ENCODE peak calls at places on chromosomes 4 and X, in eight cellular contexts. T, O, G, M, J, X, R and H are unnamed samples.

GRCh38 chr4:83548151-83548905 is 12.4 kb downstream of the GPAT3 start:
- DNase-seq in T (peak; percentile 85), J (no peak), R (peak; percentile 97), O (peak; percentile 97), X (peak; percentile 58), M (no peak), G (peak; percentile 75), H (peak; percentile 10)

GRCh38 chr4:123621072-123621705 is 224.6 kb downstream of the SPRY1 start:
- DNase-seq in R (peak; percentile 46), T (no peak), X (no peak), J (no peak), M (no peak), G (peak; percentile 76), O (peak; percentile 71), H (no peak)

GRCh38 chrX:72306085-72306801 is 529 bp upstream of the CITED1 start:
- DNase-seq in R (no peak), J (peak; percentile 39), T (no peak), G (no peak), X (no peak), M (peak; percentile 75), O (no peak), H (no peak)

GRCh38 chr4:64068096-64068495 is 341.2 kb downstream of the TECRL start:
- DNase-seq in T (no peak), R (no peak), M (no peak), G (no peak), X (no peak), J (no peak), O (no peak), H (no peak)

GRCh38 chr4:74223801-74224200 is 65.9 kb downstream of the MTHFD2L start:
- DNase-seq in R (peak; percentile 94), M (no peak), G (no peak), T (no peak), J (no peak), O (no peak), X (no peak), H (no peak)

GRCh38 chr4:174604198-174604597 is 81.9 kb upstream of the HPGD start:
- DNase-seq in X (no peak), R (peak; percentile 63), G (no peak), T (peak; percentile 8), M (no peak), J (no peak), O (no peak), H (no peak)

GRCh38 chrX:22534643-22535042 is 261.9 kb downstream of the CBLL2 start:
- DNase-seq in T (peak; percentile 1), R (peak; percentile 90), G (no peak), O (peak; percentile 64), J (no peak), M (no peak), X (no peak), H (no peak)

GRCh38 chr4:164467493-164467892 is 286.4 kb upstream of the SMIM31 start:
- DNase-seq in O (no peak), X (no peak), G (no peak), T (no peak), J (no peak), M (no peak), R (no peak), H (no peak)

GRCh38 chr4:140839888-140840790 is 84.0 kb upstream of the TBC1D9 start:
- DNase-seq in J (no peak), M (no peak), T (no peak), X (no peak), G (no peak), O (peak; percentile 3), R (no peak), H (no peak)

GRCh38 chr4:6926681-6927478 is 17.3 kb downstream of the TBC1D14 start:
- DNase-seq in G (no peak), J (no peak), O (no peak), R (no peak), T (no peak), X (peak; percentile 77), M (no peak), H (no peak)

GRCh38 chr4:157052429-157053040 is 23.4 kb upstream of the GLRB start:
- DNase-seq in R (no peak), G (no peak), M (no peak), X (no peak), J (no peak), T (no peak), O (no peak), H (no peak)

GRCh38 chr4:4697584-4697983 is 155.7 kb upstream of the STX18 start:
- DNase-seq in G (no peak), X (no peak), T (no peak), O (no peak), M (no peak), R (no peak), J (no peak), H (no peak)

GRCh38 chr4:131427000-131427399 is 1722.1 kb upstream of the PCDH10 start:
- DNase-seq in G (no peak), J (no peak), T (no peak), R (no peak), X (no peak), O (no peak), M (no peak), H (no peak)

GRCh38 chr4:131426023-131426758 is 1722.9 kb upstream of the PCDH10 start:
- DNase-seq in X (no peak), J (no peak), M (no peak), G (no peak), R (no peak), O (no peak), T (no peak), H (no peak)

DNA sequence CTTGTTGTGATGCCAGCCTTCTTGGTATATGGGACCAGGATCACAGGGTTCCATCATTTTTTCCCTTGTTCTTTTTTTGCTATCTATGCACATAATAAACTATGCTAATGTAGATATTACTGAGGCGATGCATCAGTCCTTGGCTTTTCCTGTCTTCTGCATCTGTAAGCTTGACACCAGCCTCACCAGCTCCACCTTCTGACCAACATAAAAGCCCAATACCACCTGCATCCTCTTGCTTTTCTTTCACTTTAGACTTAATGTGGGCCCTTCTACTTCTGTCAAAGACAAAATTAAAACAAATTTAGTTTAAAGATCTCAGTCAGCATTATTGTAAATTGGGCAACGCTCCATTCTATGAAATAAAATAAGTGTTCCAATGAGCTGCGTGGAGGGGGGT is 1718.8 kb upstream of the PCDH10 start:
- DNase-seq in O (no peak), T (no peak), G (no peak), J (no peak), M (no peak), X (no peak), R (no peak), H (no peak)
- H3K4me3 ChIP-seq in O (no peak overlapping the region), T (no peak overlapping the region), G (no peak overlapping the region), J (no peak overlapping the region), M (no peak overlapping the region), X (no peak overlapping the region), R (no peak overlapping the region), H (no peak overlapping the region)

DNA sequence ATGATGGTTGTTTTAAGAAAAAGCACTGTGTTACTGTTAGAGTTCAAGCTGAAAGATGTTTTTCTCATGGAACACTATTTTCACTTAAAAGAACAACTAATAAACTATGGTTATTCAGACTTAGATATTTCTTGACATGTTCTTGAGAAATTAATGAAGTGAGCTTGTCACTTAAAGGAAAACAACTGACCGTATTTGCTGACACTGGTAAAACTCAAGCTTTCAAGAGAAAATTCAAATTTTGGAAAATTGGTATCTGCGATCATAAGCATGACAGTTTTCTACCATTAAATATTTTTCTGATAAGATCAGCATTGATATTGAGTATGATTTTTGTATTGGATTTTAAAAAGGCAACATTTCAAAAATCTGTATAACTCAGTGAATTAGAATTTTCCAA is 549.5 kb upstream of the ACTRT1 start:
- DNase-seq in X (no peak), M (no peak), J (no peak), O (no peak), G (no peak), R (no peak), T (no peak), H (no peak)
- H3K4me3 ChIP-seq in X (no peak overlapping the region), M (no peak overlapping the region), J (no peak overlapping the region), O (no peak overlapping the region), G (no peak overlapping the region), R (no peak overlapping the region), T (no peak overlapping the region), H (no peak overlapping the region)

GRCh38 chrX:134797390-134797700 is 139.1 kb upstream of the PLAC1 start:
- DNase-seq in T (no peak), X (no peak), G (no peak), R (no peak), J (no peak), M (no peak), O (no peak), H (no peak)

GRCh38 chrX:134792077-134792476 is 133.8 kb upstream of the PLAC1 start:
- DNase-seq in X (no peak), G (no peak), O (no peak), T (no peak), R (no peak), M (no peak), J (no peak), H (no peak)

GRCh38 chrX:134798472-134798871 is 140.2 kb upstream of the PLAC1 start:
- DNase-seq in M (no peak), J (no peak), G (no peak), T (no peak), X (no peak), R (no peak), O (no peak), H (no peak)

GRCh38 chrX:134794692-134795091 is 136.4 kb upstream of the PLAC1 start:
- DNase-seq in M (no peak), X (no peak), J (no peak), G (no peak), R (no peak), T (no peak), O (no peak), H (no peak)
- H3K4me3 ChIP-seq in M (no peak overlapping the region), X (no peak overlapping the region), J (no peak overlapping the region), G (no peak overlapping the region), R (no peak overlapping the region), T (no peak overlapping the region), O (no peak overlapping the region), H (no peak overlapping the region)

DNA sequence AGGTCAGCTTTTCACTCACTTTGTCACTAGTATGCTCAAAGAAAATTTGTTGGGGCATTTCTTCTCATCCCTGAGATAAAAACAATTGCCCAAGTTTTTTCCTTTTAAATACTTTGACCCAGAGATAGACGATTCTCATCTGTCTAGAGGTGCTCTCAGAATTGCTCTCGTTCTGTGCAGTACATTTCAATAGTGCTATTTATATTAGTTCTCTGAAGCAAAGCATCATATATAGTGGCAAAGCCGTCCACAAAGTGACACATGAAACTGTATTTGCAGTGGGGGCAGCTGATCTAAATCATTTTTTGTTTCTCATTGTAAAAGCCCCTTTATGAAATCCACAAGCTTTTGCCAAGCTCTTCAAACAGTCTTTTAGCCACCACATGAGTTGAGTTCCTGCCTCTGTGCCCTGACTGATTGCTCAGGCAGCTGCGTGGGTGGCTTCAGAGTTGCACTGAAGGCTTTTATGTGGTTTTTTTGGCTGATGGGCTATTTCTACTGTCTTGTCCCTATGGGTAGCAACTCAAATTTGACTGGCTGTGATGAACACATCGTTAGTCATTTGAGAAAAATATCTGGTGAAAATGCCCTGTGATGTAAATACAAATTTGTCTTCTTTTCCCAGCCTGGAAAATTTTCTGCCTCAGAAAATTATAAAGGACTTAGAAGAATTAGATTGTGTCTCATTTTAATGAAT is 119.1 kb upstream of the OTUD4 start:
- DNase-seq in G (no peak), T (peak; percentile 61), R (peak; percentile 88), J (no peak), M (no peak), X (peak; percentile 60), O (no peak), H (no peak)
- H3K4me3 ChIP-seq in G (no peak overlapping the region), T (no peak overlapping the region), R (no peak overlapping the region), J (no peak overlapping the region), M (no peak overlapping the region), X (no peak overlapping the region), O (no peak overlapping the region), H (no peak overlapping the region)